ENCODE peak calls at places on chromosome 13, in seven cellular contexts. T is IMR-90, N is neuronal stem cell, B is mesendoderm, M is H9, F is H1, C is trophoblast cell. E is an unnamed sample.

GRCh38 chr13:29582171-29582570 is 13.3 kb downstream of the SLC7A1 start:
- DNase-seq in F (no peak), B (no peak), C (no peak), M (no peak), N (no peak), T (no peak), E (no peak)

GRCh38 chr13:75762066-75762937 is 126.2 kb downstream of the LMO7 start:
- DNase-seq in C (peak), T (peak), B (no peak), M (no peak), F (no peak), N (no peak), E (no peak)

GRCh38 chr13:44573071-44573470 is 3.1 kb downstream of the TSC22D1 start:
- DNase-seq in N (no peak), M (peak), F (no peak), T (no peak), B (peak), C (no peak), E (no peak)

GRCh38 chr13:27130223-27131015 is 41.2 kb downstream of the USP12 start:
- DNase-seq in N (no peak), B (no peak), T (peak), M (no peak), F (no peak), C (peak), E (no peak)

GRCh38 chr13:98203641-98204326 is 26.7 kb upstream of the RNF113B start:
- DNase-seq in C (peak), M (no peak), N (no peak), T (no peak), F (no peak), B (no peak), E (no peak)

GRCh38 chr13:49370390-49370789 is 73.5 kb downstream of the CAB39L start:
- DNase-seq in C (no peak), B (peak), F (no peak), T (no peak), M (no peak), N (peak), E (no peak)

GRCh38 chr13:90205081-90205480 is 1142.4 kb upstream of the MIR17HG start:
- DNase-seq in N (no peak), F (no peak), M (no peak), T (no peak), C (no peak), B (no peak), E (no peak)

GRCh38 chr13:67235265-67235664 is 5.1 kb upstream of the PCDH9 start:
- DNase-seq in F (no peak), M (no peak), T (no peak), B (peak), N (no peak), C (no peak), E (no peak)

GRCh38 chr13:68908879-68909278 is 1198.7 kb upstream of the ATXN8OS start:
- DNase-seq in M (no peak), C (no peak), F (no peak), B (no peak), N (no peak), T (no peak), E (no peak)

GRCh38 chr13:113652404-113653263 is 5.4 kb downstream of the ATP4B start:
- DNase-seq in F (no peak), M (no peak), N (no peak), B (no peak), C (no peak), T (no peak), E (no peak)

GRCh38 chr13:35797946-35798345 is 321.5 kb upstream of the MAB21L1 start:
- DNase-seq in F (no peak), C (no peak), T (no peak), M (no peak), B (no peak), N (no peak), E (no peak)

GRCh38 chr13:114064516-114065140 is 67.8 kb downstream of the RASA3 start:
- DNase-seq in N (peak), B (no peak), C (peak), M (no peak), F (no peak), T (peak), E (peak)

GRCh38 chr13:43072394-43072793 is 49.0 kb downstream of the DNAJC15 start:
- DNase-seq in F (no peak), B (peak), M (no peak), C (peak), T (no peak), N (no peak), E (peak)

GRCh38 chr13:112525306-112525945 is 62.5 kb downstream of the TUBGCP3 start:
- DNase-seq in T (peak), C (no peak), M (no peak), N (no peak), B (no peak), F (no peak), E (no peak)

GRCh38 chr13:80755925-80756324 is 415.0 kb upstream of the SPRY2 start:
- DNase-seq in M (no peak), B (no peak), N (no peak), F (no peak), C (no peak), T (no peak), E (no peak)

GRCh38 chr13:110245421-110245899 is 61.5 kb downstream of the COL4A1 start:
- DNase-seq in C (no peak), B (no peak), M (no peak), T (peak), F (peak), N (no peak), E (peak)

GRCh38 chr13:73069206-73069815 is 10.5 kb downstream of the KLF5 start:
- DNase-seq in F (no peak), M (no peak), B (no peak), T (peak), C (peak), N (no peak), E (no peak)

GRCh38 chr13:43127827-43128226 is 104.4 kb downstream of the DNAJC15 start:
- DNase-seq in F (no peak), N (no peak), C (no peak), B (no peak), M (no peak), T (no peak), E (peak)

GRCh38 chr13:114068723-114069322 is 63.6 kb downstream of the RASA3 start:
- DNase-seq in B (peak), N (no peak), F (no peak), C (peak), T (peak), M (no peak), E (peak)

GRCh38 chr13:43269037-43269476 is 245.7 kb downstream of the DNAJC15 start:
- DNase-seq in N (no peak), C (peak), M (no peak), F (no peak), B (no peak), T (peak), E (peak)

GRCh38 chr13:28566283-28566682 is 71.4 kb upstream of the FLT1 start:
- DNase-seq in F (no peak), M (no peak), T (no peak), C (peak), N (no peak), B (no peak), E (no peak)

GRCh38 chr13:68160466-68160865 is 930.3 kb upstream of the PCDH9 start:
- DNase-seq in B (no peak), T (no peak), M (no peak), N (no peak), C (no peak), F (no peak), E (no peak)

GRCh38 chr13:49697468-49697867 is 6.2 kb upstream of the EBPL start:
- DNase-seq in F (no peak), M (no peak), C (no peak), N (no peak), B (no peak), T (no peak), E (no peak)

GRCh38 chr13:27203854-27204253 is 32.2 kb upstream of the USP12 start:
- DNase-seq in T (peak), M (no peak), N (no peak), C (no peak), F (no peak), B (no peak), E (no peak)

GRCh38 chr13:101552286-101552685 is 99.8 kb downstream of the ITGBL1 start:
- DNase-seq in F (no peak), N (no peak), T (no peak), C (no peak), M (no peak), B (no peak), E (no peak)

GRCh38 chr13:101556676-101557121 is 104.2 kb downstream of the ITGBL1 start:
- DNase-seq in T (peak), C (no peak), M (no peak), N (no peak), F (no peak), B (no peak), E (no peak)

GRCh38 chr13:101554420-101555125 is 102.1 kb downstream of the ITGBL1 start:
- DNase-seq in B (no peak), C (no peak), M (no peak), N (no peak), F (no peak), T (no peak), E (no peak)

DNA sequence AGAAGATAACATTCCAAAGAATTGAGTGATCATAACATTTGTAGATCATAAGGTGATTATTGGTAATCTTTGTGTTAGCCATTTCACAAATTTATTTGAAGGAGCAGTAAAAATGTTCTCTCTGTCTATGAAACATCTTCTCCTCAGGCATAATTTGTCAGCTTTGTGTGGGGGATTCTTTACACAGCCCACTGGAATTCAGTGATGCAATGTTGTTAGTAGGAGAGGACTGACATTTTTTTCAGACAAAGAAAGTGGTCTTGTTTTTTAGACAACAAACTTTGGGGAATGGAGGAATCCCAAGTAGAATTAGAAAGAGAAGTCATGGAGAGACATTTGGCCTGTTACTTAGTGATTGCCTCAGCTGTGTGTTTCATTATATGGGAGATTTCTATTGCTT is 100.3 kb downstream of the ITGBL1 start:
- DNase-seq in B (peak), T (peak), N (no peak), C (peak), M (no peak), F (no peak), E (peak)
- H3K18ac ChIP-seq in B (no peak), T (no peak), N (no peak), C (no peak), M (no peak), F (no peak), E (no peak)

GRCh38 chr13:33958964-33959363 is 141.0 kb downstream of the RFC3 start:
- DNase-seq in N (no peak), F (no peak), T (no peak), M (no peak), B (no peak), C (no peak), E (no peak)
- H2AK5ac ChIP-seq in N (no peak), F (no peak), T (no peak), M (no peak), B (no peak), C (no peak), E (no peak)

DNA sequence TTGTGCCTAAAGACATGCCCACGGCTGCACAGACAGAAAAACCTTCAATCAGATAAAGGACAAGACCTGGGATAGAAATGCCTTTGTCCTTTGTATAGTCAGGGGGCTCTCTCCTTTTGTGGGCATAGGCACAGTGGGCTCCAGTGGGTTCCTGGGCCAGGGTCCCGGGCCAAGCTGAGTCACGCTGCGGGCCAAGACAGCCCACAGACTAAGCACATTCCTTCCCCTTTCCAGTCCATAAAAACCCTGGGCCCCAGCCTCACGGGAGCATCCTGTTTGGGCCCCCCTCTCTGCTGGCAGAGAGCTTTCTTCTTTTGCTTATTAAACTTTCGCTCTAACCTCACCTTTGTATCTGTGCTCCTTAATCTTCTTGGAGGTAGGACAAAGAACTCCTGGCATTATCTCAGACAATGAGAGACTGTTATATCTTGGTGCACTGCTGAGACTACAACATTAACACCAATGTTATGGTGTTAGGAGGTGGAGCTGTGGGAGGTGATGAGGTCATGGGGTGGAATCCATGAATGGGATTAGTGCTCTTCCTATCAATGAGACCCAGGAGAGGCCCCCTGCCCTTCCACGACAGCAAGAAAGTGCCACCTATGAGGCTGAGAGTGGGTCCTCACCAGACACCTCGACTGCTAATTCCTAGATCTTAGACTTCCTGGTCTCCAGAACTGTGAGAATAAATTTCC is 20.8 kb upstream of the FBXL3 start:
- DNase-seq in B (peak), F (no peak), T (no peak), N (peak), M (no peak), C (no peak), E (no peak)
- H3K18ac ChIP-seq in B (peak), F (peak), T (no peak), N (no peak), M (no peak), C (no peak), E (no peak)

DNA sequence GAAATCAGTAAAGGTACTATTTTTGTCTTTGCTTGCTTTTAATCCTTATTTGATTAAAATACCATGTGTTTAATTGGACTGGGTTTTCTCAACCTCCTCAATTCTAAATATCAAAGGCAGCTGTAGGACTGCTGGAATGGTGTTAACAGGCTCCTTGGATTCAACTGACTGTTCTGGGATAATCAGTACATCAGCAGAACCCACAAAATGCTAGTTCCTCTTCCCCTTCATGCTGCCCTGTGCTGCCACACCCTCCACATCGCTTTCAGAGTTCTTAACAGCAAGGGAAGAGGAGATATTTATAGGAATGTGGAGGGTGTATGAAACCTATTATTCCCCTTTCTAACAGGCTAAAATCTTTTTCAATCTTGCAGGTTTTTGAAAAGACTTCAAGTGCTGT is 82.4 kb downstream of the KCTD12 start:
- DNase-seq in N (no peak), C (no peak), T (no peak), B (no peak), M (no peak), F (no peak), E (no peak)
- H2AK5ac ChIP-seq in N (no peak), C (no peak), T (no peak), B (no peak), M (no peak), F (no peak), E (no peak)

GRCh38 chr13:100338265-100338664 is 249.4 kb downstream of the PCCA start:
- DNase-seq in M (no peak), C (no peak), F (no peak), B (no peak), N (no peak), T (no peak), E (no peak)
- H3K18ac ChIP-seq in M (no peak), C (no peak), F (no peak), B (no peak), N (no peak), T (no peak), E (no peak)

GRCh38 chr13:41259875-41260501 is 3.4 kb downstream of the MTRF1 start:
- DNase-seq in B (no peak), F (no peak), T (no peak), N (no peak), C (no peak), M (no peak), E (no peak)
- H2AK5ac ChIP-seq in B (no peak), F (no peak), T (no peak), N (no peak), C (no peak), M (no peak), E (no peak)

DNA sequence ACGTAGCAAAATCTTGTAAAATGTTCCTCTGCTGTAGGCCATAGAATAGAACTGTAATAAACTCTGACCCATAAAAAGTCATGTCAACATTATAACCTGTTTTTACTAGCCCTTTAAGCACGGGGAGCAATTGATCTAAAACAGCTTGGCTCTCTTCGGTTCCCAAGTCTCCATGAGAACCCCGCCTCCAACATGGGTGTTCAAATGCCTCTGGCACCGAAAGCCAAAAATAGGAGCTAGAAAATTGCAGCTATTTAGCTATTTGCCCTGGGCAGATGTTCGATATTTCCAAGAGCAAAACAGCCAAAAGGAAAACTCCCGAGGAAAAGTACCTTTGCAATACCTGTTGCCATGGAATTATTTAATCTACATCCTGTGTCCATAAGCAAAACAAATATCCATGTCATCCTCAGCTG is 563.1 kb downstream of the EFNB2 start:
- DNase-seq in F (no peak), M (no peak), C (peak), T (no peak), B (no peak), N (no peak), E (no peak)
- H3K18ac ChIP-seq in F (no peak), M (no peak), C (no peak), T (no peak), B (no peak), N (no peak), E (no peak)

GRCh38 chr13:22114630-22115311 is 443.9 kb downstream of the FGF9 start:
- DNase-seq in M (no peak), T (peak), C (peak), F (no peak), B (no peak), N (no peak), E (peak)

GRCh38 chr13:22112956-22113750 is 442.3 kb downstream of the FGF9 start:
- DNase-seq in B (no peak), C (peak), N (no peak), M (no peak), F (no peak), T (no peak), E (no peak)

GRCh38 chr13:22110368-22110767 is 439.5 kb downstream of the FGF9 start:
- DNase-seq in M (no peak), B (no peak), T (no peak), N (no peak), F (no peak), C (no peak), E (no peak)

GRCh38 chr13:22111152-22111783 is 440.4 kb downstream of the FGF9 start:
- DNase-seq in N (no peak), F (no peak), B (peak), T (no peak), M (no peak), C (no peak), E (no peak)

DNA sequence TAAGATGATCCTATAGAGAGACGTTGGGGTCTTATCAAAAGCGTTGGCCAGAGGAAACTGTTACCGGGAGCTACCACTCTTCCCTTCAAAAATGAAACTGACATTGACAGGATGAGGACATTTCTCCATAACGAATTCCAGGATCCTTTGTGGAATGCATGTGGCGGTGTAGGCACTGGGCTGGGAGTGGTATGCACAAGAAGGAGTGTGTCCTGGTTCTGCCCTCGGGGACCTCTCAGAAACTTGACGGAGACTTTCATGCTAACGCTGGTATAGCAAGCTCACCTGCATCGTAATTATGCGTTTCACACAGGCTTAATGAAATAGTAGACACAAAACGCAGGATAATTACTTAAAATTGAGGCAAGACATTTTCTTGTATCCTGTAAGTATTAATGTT is 441.1 kb downstream of the FGF9 start:
- DNase-seq in C (peak), N (no peak), F (no peak), M (no peak), T (no peak), B (no peak), E (no peak)
- H2AK5ac ChIP-seq in C (no peak), N (no peak), F (no peak), M (no peak), T (no peak), B (no peak), E (no peak)

GRCh38 chr13:51291341-51291740 is 48.1 kb upstream of the SERPINE3 start:
- DNase-seq in T (peak), M (no peak), B (no peak), N (no peak), C (no peak), F (peak), E (no peak)
- H3K18ac ChIP-seq in T (no peak), M (no peak), B (no peak), N (no peak), C (no peak), F (peak), E (no peak)

GRCh38 chr13:31328549-31329229 is 128.9 kb downstream of the B3GLCT start:
- DNase-seq in F (no peak), T (peak), M (no peak), C (no peak), N (no peak), B (peak), E (no peak)

GRCh38 chr13:31331051-31331450 is 131.3 kb downstream of the B3GLCT start:
- DNase-seq in M (no peak), F (no peak), T (no peak), N (no peak), C (no peak), B (no peak), E (no peak)

GRCh38 chr13:31334994-31335549 is 135.3 kb downstream of the B3GLCT start:
- DNase-seq in F (no peak), N (no peak), M (no peak), T (no peak), B (no peak), C (no peak), E (no peak)

GRCh38 chr13:31334547-31334946 is 134.8 kb downstream of the B3GLCT start:
- DNase-seq in N (no peak), T (no peak), F (no peak), C (no peak), M (no peak), B (no peak), E (no peak)
- H2AK5ac ChIP-seq in N (no peak), T (no peak), F (no peak), C (no peak), M (no peak), B (no peak), E (no peak)

E was measured in mesenchymal stem cell.